ENCODE peak calls at places on chromosome 6, in ten cellular contexts. One of them, this sample, is unnamed.

GRCh38 chr6:110710115-110710514 is 105.2 kb downstream of the CDK19 start:
- DNase-seq in ACHN: no peak
- DNase-seq in COR-L47: no peak
- DNase-seq in ascending aorta: no peak
- DNase-seq in activated T-helper 1 cell treated with anti-CD3 and anti-CD28 coated beads, Interleukin-2, amount 50 U/mL, for 16 hours: no peak
- DNase-seq in NCI-H1694: no peak
- DNase-seq in CD8-positive, alpha-beta T cell: no peak
- DNase-seq in NCI-H1105: no peak
- DNase-seq in bronchial epithelial cell: no peak
- DNase-seq in neural crest cell: no peak
- DNase-seq in this sample: no peak

GRCh38 chr6:43833223-43833995 is 63.4 kb downstream of the VEGFA start:
- DNase-seq in ACHN: no peak
- DNase-seq in COR-L47: no peak
- DNase-seq in ascending aorta: no peak
- DNase-seq in activated T-helper 1 cell treated with anti-CD3 and anti-CD28 coated beads, Interleukin-2, amount 50 U/mL, for 16 hours: no peak
- DNase-seq in NCI-H1694: no peak
- DNase-seq in CD8-positive, alpha-beta T cell: no peak
- DNase-seq in NCI-H1105: no peak
- DNase-seq in bronchial epithelial cell: no peak
- DNase-seq in neural crest cell: no peak
- DNase-seq in this sample: no peak

GRCh38 chr6:75130784-75131183 is 75.1 kb downstream of the COL12A1 start:
- DNase-seq in ACHN: no peak
- DNase-seq in COR-L47: no peak
- DNase-seq in ascending aorta: no peak
- DNase-seq in activated T-helper 1 cell treated with anti-CD3 and anti-CD28 coated beads, Interleukin-2, amount 50 U/mL, for 16 hours: no peak
- DNase-seq in NCI-H1694: no peak
- DNase-seq in CD8-positive, alpha-beta T cell: no peak
- DNase-seq in NCI-H1105: no peak
- DNase-seq in bronchial epithelial cell: peak; percentile 16
- DNase-seq in neural crest cell: no peak
- DNase-seq in this sample: no peak

GRCh38 chr6:24838994-24839393 is 40.3 kb upstream of the ARMH2 start:
- DNase-seq in ACHN: no peak
- DNase-seq in COR-L47: no peak
- DNase-seq in ascending aorta: no peak
- DNase-seq in activated T-helper 1 cell treated with anti-CD3 and anti-CD28 coated beads, Interleukin-2, amount 50 U/mL, for 16 hours: no peak
- DNase-seq in NCI-H1694: no peak
- DNase-seq in CD8-positive, alpha-beta T cell: no peak
- DNase-seq in NCI-H1105: no peak
- DNase-seq in bronchial epithelial cell: no peak
- DNase-seq in neural crest cell: no peak
- DNase-seq in this sample: no peak

GRCh38 chr6:3593161-3593560 is 136.3 kb upstream of the SLC22A23 start:
- DNase-seq in ACHN: no peak
- DNase-seq in COR-L47: no peak
- DNase-seq in ascending aorta: no peak
- DNase-seq in activated T-helper 1 cell treated with anti-CD3 and anti-CD28 coated beads, Interleukin-2, amount 50 U/mL, for 16 hours: no peak
- DNase-seq in NCI-H1694: no peak
- DNase-seq in CD8-positive, alpha-beta T cell: no peak
- DNase-seq in NCI-H1105: no peak
- DNase-seq in bronchial epithelial cell: peak; percentile 82
- DNase-seq in neural crest cell: no peak
- DNase-seq in this sample: no peak

GRCh38 chr6:149236584-149236983 is 80.9 kb upstream of the TAB2 start:
- DNase-seq in ACHN: no peak
- DNase-seq in COR-L47: peak; percentile 52
- DNase-seq in ascending aorta: no peak
- DNase-seq in activated T-helper 1 cell treated with anti-CD3 and anti-CD28 coated beads, Interleukin-2, amount 50 U/mL, for 16 hours: no peak
- DNase-seq in NCI-H1694: no peak
- DNase-seq in CD8-positive, alpha-beta T cell: no peak
- DNase-seq in NCI-H1105: peak; percentile 91
- DNase-seq in bronchial epithelial cell: no peak
- DNase-seq in neural crest cell: no peak
- DNase-seq in this sample: no peak

GRCh38 chr6:42314571-42314950 is 96.9 kb upstream of the MRPS10 start:
- DNase-seq in ACHN: no peak
- DNase-seq in COR-L47: no peak
- DNase-seq in ascending aorta: no peak
- DNase-seq in activated T-helper 1 cell treated with anti-CD3 and anti-CD28 coated beads, Interleukin-2, amount 50 U/mL, for 16 hours: no peak
- DNase-seq in NCI-H1694: no peak
- DNase-seq in CD8-positive, alpha-beta T cell: no peak
- DNase-seq in NCI-H1105: no peak
- DNase-seq in bronchial epithelial cell: no peak
- DNase-seq in neural crest cell: no peak
- DNase-seq in this sample: no peak

GRCh38 chr6:156131221-156131903 is 645.8 kb upstream of the ARID1B start:
- DNase-seq in ACHN: no peak
- DNase-seq in COR-L47: no peak
- DNase-seq in ascending aorta: no peak
- DNase-seq in activated T-helper 1 cell treated with anti-CD3 and anti-CD28 coated beads, Interleukin-2, amount 50 U/mL, for 16 hours: no peak
- DNase-seq in NCI-H1694: no peak
- DNase-seq in CD8-positive, alpha-beta T cell: no peak
- DNase-seq in NCI-H1105: no peak
- DNase-seq in bronchial epithelial cell: no peak
- DNase-seq in neural crest cell: no peak
- DNase-seq in this sample: no peak

GRCh38 chr6:137403855-137404254 is 90.3 kb downstream of the OLIG3 start:
- DNase-seq in ACHN: no peak
- DNase-seq in COR-L47: no peak
- DNase-seq in ascending aorta: no peak
- DNase-seq in activated T-helper 1 cell treated with anti-CD3 and anti-CD28 coated beads, Interleukin-2, amount 50 U/mL, for 16 hours: no peak
- DNase-seq in NCI-H1694: no peak
- DNase-seq in CD8-positive, alpha-beta T cell: no peak
- DNase-seq in NCI-H1105: peak; percentile 3
- DNase-seq in bronchial epithelial cell: no peak
- DNase-seq in neural crest cell: no peak
- DNase-seq in this sample: no peak

GRCh38 chr6:53628354-53629119 is 37.0 kb downstream of the KLHL31 start:
- DNase-seq in ACHN: no peak
- DNase-seq in COR-L47: no peak
- DNase-seq in ascending aorta: no peak
- DNase-seq in activated T-helper 1 cell treated with anti-CD3 and anti-CD28 coated beads, Interleukin-2, amount 50 U/mL, for 16 hours: no peak
- DNase-seq in NCI-H1694: no peak
- DNase-seq in CD8-positive, alpha-beta T cell: no peak
- DNase-seq in NCI-H1105: no peak
- DNase-seq in bronchial epithelial cell: peak; percentile 93
- DNase-seq in neural crest cell: no peak
- DNase-seq in this sample: no peak

GRCh38 chr6:158773581-158774449 is 45.4 kb downstream of the EZR start:
- DNase-seq in ACHN: no peak
- DNase-seq in COR-L47: no peak
- DNase-seq in ascending aorta: no peak
- DNase-seq in activated T-helper 1 cell treated with anti-CD3 and anti-CD28 coated beads, Interleukin-2, amount 50 U/mL, for 16 hours: no peak
- DNase-seq in NCI-H1694: no peak
- DNase-seq in CD8-positive, alpha-beta T cell: no peak
- DNase-seq in NCI-H1105: no peak
- DNase-seq in bronchial epithelial cell: no peak
- DNase-seq in neural crest cell: no peak
- DNase-seq in this sample: no peak

GRCh38 chr6:113763883-113764282 is 93.3 kb upstream of the MARCKS start:
- DNase-seq in ACHN: no peak
- DNase-seq in COR-L47: no peak
- DNase-seq in ascending aorta: no peak
- DNase-seq in activated T-helper 1 cell treated with anti-CD3 and anti-CD28 coated beads, Interleukin-2, amount 50 U/mL, for 16 hours: no peak
- DNase-seq in NCI-H1694: no peak
- DNase-seq in CD8-positive, alpha-beta T cell: no peak
- DNase-seq in NCI-H1105: no peak
- DNase-seq in bronchial epithelial cell: peak; percentile 100
- DNase-seq in neural crest cell: no peak
- DNase-seq in this sample: no peak

GRCh38 chr6:91079939-91080338 is 493.1 kb upstream of the MAP3K7 start:
- DNase-seq in ACHN: no peak
- DNase-seq in COR-L47: no peak
- DNase-seq in ascending aorta: no peak
- DNase-seq in activated T-helper 1 cell treated with anti-CD3 and anti-CD28 coated beads, Interleukin-2, amount 50 U/mL, for 16 hours: no peak
- DNase-seq in NCI-H1694: no peak
- DNase-seq in CD8-positive, alpha-beta T cell: no peak
- DNase-seq in NCI-H1105: no peak
- DNase-seq in bronchial epithelial cell: no peak
- DNase-seq in neural crest cell: no peak
- DNase-seq in this sample: no peak

GRCh38 chr6:101114703-101115102 is 233.6 kb upstream of the ASCC3 start:
- DNase-seq in ACHN: peak; percentile 22
- DNase-seq in COR-L47: peak; percentile 58
- DNase-seq in ascending aorta: no peak
- DNase-seq in activated T-helper 1 cell treated with anti-CD3 and anti-CD28 coated beads, Interleukin-2, amount 50 U/mL, for 16 hours: no peak
- DNase-seq in NCI-H1694: peak; percentile 35
- DNase-seq in CD8-positive, alpha-beta T cell: no peak
- DNase-seq in NCI-H1105: peak; percentile 56
- DNase-seq in bronchial epithelial cell: peak; percentile 49
- DNase-seq in neural crest cell: peak; percentile 22
- DNase-seq in this sample: no peak

GRCh38 chr6:150269857-150270223 is 99.0 kb upstream of the IYD start:
- DNase-seq in ACHN: peak; percentile 60
- DNase-seq in COR-L47: no peak
- DNase-seq in ascending aorta: no peak
- DNase-seq in activated T-helper 1 cell treated with anti-CD3 and anti-CD28 coated beads, Interleukin-2, amount 50 U/mL, for 16 hours: no peak
- DNase-seq in NCI-H1694: no peak
- DNase-seq in CD8-positive, alpha-beta T cell: no peak
- DNase-seq in NCI-H1105: no peak
- DNase-seq in bronchial epithelial cell: peak; percentile 100
- DNase-seq in neural crest cell: no peak
- DNase-seq in this sample: no peak

GRCh38 chr6:54285595-54285994 is 22.6 kb upstream of the TINAG start:
- DNase-seq in ACHN: no peak
- DNase-seq in COR-L47: no peak
- DNase-seq in ascending aorta: no peak
- DNase-seq in activated T-helper 1 cell treated with anti-CD3 and anti-CD28 coated beads, Interleukin-2, amount 50 U/mL, for 16 hours: no peak
- DNase-seq in NCI-H1694: no peak
- DNase-seq in CD8-positive, alpha-beta T cell: no peak
- DNase-seq in NCI-H1105: no peak
- DNase-seq in bronchial epithelial cell: no peak
- DNase-seq in neural crest cell: no peak
- DNase-seq in this sample: no peak

GRCh38 chr6:112956696-112957525 is 609.8 kb downstream of the RFPL4B start:
- DNase-seq in ACHN: no peak
- DNase-seq in COR-L47: no peak
- DNase-seq in ascending aorta: no peak
- DNase-seq in activated T-helper 1 cell treated with anti-CD3 and anti-CD28 coated beads, Interleukin-2, amount 50 U/mL, for 16 hours: no peak
- DNase-seq in NCI-H1694: no peak
- DNase-seq in CD8-positive, alpha-beta T cell: no peak
- DNase-seq in NCI-H1105: no peak
- DNase-seq in bronchial epithelial cell: peak; percentile 30
- DNase-seq in neural crest cell: no peak
- DNase-seq in this sample: no peak

This sample was measured in central memory CD4-positive, alpha-beta T cell.